ENCODE peak calls at places on chromosome 5, in five cellular contexts. One of them, this sample, is unnamed.

GRCh38 chr5:156595132-156595787 is 254.8 kb upstream of the PPP1R2B start:
- DNase-seq in HepG2: no peak
- DNase-seq in K562: no peak
- DNase-seq in GM12878: no peak
- DNase-seq in SK-N-SH: no peak
- DNase-seq in this sample: no peak

GRCh38 chr5:54018438-54018837 is 291.9 kb downstream of the ARL15 start:
- DNase-seq in HepG2: no peak
- DNase-seq in K562: no peak
- DNase-seq in GM12878: no peak
- DNase-seq in SK-N-SH: no peak
- DNase-seq in this sample: peak; percentile 66

GRCh38 chr5:98510111-98510510 is 263.4 kb upstream of the RGMB start:
- DNase-seq in HepG2: peak; percentile 0
- DNase-seq in K562: no peak
- DNase-seq in GM12878: no peak
- DNase-seq in SK-N-SH: no peak
- DNase-seq in this sample: peak; percentile 38

GRCh38 chr5:54727874-54728273 is 210.3 kb downstream of the SNX18 start:
- DNase-seq in HepG2: no peak
- DNase-seq in K562: no peak
- DNase-seq in GM12878: no peak
- DNase-seq in SK-N-SH: no peak
- DNase-seq in this sample: no peak

GRCh38 chr5:9354336-9355081 is 191.4 kb downstream of the SEMA5A start:
- DNase-seq in HepG2: no peak
- DNase-seq in K562: no peak
- DNase-seq in GM12878: no peak
- DNase-seq in SK-N-SH: no peak
- DNase-seq in this sample: no peak

GRCh38 chr5:24065786-24066185 is 558.4 kb downstream of the PRDM9 start:
- DNase-seq in HepG2: no peak
- DNase-seq in K562: no peak
- DNase-seq in GM12878: no peak
- DNase-seq in SK-N-SH: no peak
- DNase-seq in this sample: no peak

GRCh38 chr5:52859619-52860018 is 71.9 kb downstream of the ITGA1 start:
- DNase-seq in HepG2: no peak
- DNase-seq in K562: no peak
- DNase-seq in GM12878: no peak
- DNase-seq in SK-N-SH: peak; percentile 3
- DNase-seq in this sample: peak; percentile 93

GRCh38 chr5:153256-153655 is 38.0 kb upstream of the LRRC14B start:
- DNase-seq in HepG2: no peak
- DNase-seq in K562: no peak
- DNase-seq in GM12878: no peak
- DNase-seq in SK-N-SH: no peak
- DNase-seq in this sample: peak; percentile 80

GRCh38 chr5:44707721-44708120 is 101.0 kb upstream of the MRPS30 start:
- DNase-seq in HepG2: no peak
- DNase-seq in K562: no peak
- DNase-seq in GM12878: no peak
- DNase-seq in SK-N-SH: no peak
- DNase-seq in this sample: no peak

GRCh38 chr5:179953934-179954833 is 46.5 kb upstream of the TBC1D9B start:
- DNase-seq in HepG2: no peak
- DNase-seq in K562: no peak
- DNase-seq in GM12878: no peak
- DNase-seq in SK-N-SH: no peak
- DNase-seq in this sample: peak; percentile 42

GRCh38 chr5:96943829-96944228 is 7.9 kb downstream of the LNPEP start:
- DNase-seq in HepG2: no peak
- DNase-seq in K562: no peak
- DNase-seq in GM12878: no peak
- DNase-seq in SK-N-SH: no peak
- DNase-seq in this sample: no peak

GRCh38 chr5:140351609-140352334 is 5.4 kb upstream of the HBEGF start:
- DNase-seq in HepG2: peak; percentile 65
- DNase-seq in K562: peak; percentile 68
- DNase-seq in GM12878: no peak
- DNase-seq in SK-N-SH: peak; percentile 66
- DNase-seq in this sample: peak; percentile 70
- TF ChIP-seq MXI1 in HepG2: no peak
- TF ChIP-seq MXI1 in K562: no peak
- TF ChIP-seq MXI1 in GM12878: no peak
- TF ChIP-seq MXI1 in SK-N-SH: no peak
- TF ChIP-seq MXI1 in this sample: no peak

GRCh38 chr5:135600971-135601381 is 22.2 kb upstream of the CXCL14 start:
- DNase-seq in HepG2: no peak
- DNase-seq in K562: no peak
- DNase-seq in GM12878: no peak
- DNase-seq in SK-N-SH: no peak
- DNase-seq in this sample: no peak
- TF ChIP-seq MXI1 in HepG2: no peak
- TF ChIP-seq MXI1 in K562: no peak
- TF ChIP-seq MXI1 in GM12878: no peak
- TF ChIP-seq MXI1 in SK-N-SH: no peak
- TF ChIP-seq MXI1 in this sample: no peak

GRCh38 chr5:160269017-160269416 is 39.7 kb downstream of the FABP6 start:
- DNase-seq in HepG2: no peak
- DNase-seq in K562: no peak
- DNase-seq in GM12878: no peak
- DNase-seq in SK-N-SH: peak; percentile 51
- DNase-seq in this sample: peak; percentile 91

GRCh38 chr5:160263326-160263850 is 34.1 kb downstream of the FABP6 start:
- DNase-seq in HepG2: no peak
- DNase-seq in K562: no peak
- DNase-seq in GM12878: no peak
- DNase-seq in SK-N-SH: peak; percentile 47
- DNase-seq in this sample: no peak

GRCh38 chr5:160268111-160268510 is 38.8 kb downstream of the FABP6 start:
- DNase-seq in HepG2: no peak
- DNase-seq in K562: no peak
- DNase-seq in GM12878: no peak
- DNase-seq in SK-N-SH: no peak
- DNase-seq in this sample: no peak

GRCh38 chr5:160266044-160266718 is 36.9 kb downstream of the FABP6 start:
- DNase-seq in HepG2: no peak
- DNase-seq in K562: no peak
- DNase-seq in GM12878: no peak
- DNase-seq in SK-N-SH: no peak
- DNase-seq in this sample: no peak

DNA sequence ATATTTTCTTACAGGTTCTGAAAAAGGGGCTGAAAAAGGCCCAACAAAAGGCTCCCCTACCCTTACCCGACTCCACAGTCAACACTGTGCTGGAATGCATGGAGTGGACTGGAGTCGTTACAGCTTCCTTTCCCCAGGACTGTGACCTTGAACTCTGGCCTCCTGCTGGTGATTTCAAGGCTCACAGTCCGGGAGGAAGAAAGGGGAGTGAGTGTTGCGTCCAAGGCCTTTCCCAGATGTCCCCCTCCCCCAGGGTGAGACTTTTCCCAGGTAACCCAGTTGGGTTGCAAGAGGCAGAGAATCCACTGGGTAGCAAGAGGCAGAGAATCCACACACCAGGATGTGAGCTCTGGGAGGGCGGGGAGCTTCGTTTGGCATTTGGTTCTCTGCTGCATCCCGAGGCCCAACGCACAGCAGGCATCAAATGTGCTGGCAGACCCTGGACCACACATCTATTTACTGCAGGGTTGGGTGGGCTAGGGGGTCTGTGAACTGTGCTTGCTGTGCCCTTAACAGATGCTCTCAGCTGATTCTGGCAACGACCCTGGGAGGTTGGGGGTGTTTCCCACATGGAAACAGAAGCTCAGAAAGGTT is 37.5 kb downstream of the FABP6 start:
- DNase-seq in HepG2: peak; percentile 50
- DNase-seq in K562: peak; percentile 45
- DNase-seq in GM12878: no peak
- DNase-seq in SK-N-SH: no peak
- DNase-seq in this sample: no peak
- TF ChIP-seq MXI1 in HepG2: no peak
- TF ChIP-seq MXI1 in K562: no peak
- TF ChIP-seq MXI1 in GM12878: no peak
- TF ChIP-seq MXI1 in SK-N-SH: no peak
- TF ChIP-seq MXI1 in this sample: no peak

GRCh38 chr5:135708481-135708880 is 126.0 kb upstream of the SLC25A48 start:
- DNase-seq in HepG2: no peak
- DNase-seq in K562: no peak
- DNase-seq in GM12878: no peak
- DNase-seq in SK-N-SH: no peak
- DNase-seq in this sample: no peak

GRCh38 chr5:135709998-135710670 is 124.3 kb upstream of the SLC25A48 start:
- DNase-seq in HepG2: peak; percentile 51
- DNase-seq in K562: no peak
- DNase-seq in GM12878: no peak
- DNase-seq in SK-N-SH: no peak
- DNase-seq in this sample: no peak

GRCh38 chr5:135706893-135707292 is 127.6 kb upstream of the SLC25A48 start:
- DNase-seq in HepG2: no peak
- DNase-seq in K562: no peak
- DNase-seq in GM12878: no peak
- DNase-seq in SK-N-SH: no peak
- DNase-seq in this sample: no peak

GRCh38 chr5:135707302-135707701 is 127.2 kb upstream of the SLC25A48 start:
- DNase-seq in HepG2: no peak
- DNase-seq in K562: no peak
- DNase-seq in GM12878: no peak
- DNase-seq in SK-N-SH: no peak
- DNase-seq in this sample: no peak

DNA sequence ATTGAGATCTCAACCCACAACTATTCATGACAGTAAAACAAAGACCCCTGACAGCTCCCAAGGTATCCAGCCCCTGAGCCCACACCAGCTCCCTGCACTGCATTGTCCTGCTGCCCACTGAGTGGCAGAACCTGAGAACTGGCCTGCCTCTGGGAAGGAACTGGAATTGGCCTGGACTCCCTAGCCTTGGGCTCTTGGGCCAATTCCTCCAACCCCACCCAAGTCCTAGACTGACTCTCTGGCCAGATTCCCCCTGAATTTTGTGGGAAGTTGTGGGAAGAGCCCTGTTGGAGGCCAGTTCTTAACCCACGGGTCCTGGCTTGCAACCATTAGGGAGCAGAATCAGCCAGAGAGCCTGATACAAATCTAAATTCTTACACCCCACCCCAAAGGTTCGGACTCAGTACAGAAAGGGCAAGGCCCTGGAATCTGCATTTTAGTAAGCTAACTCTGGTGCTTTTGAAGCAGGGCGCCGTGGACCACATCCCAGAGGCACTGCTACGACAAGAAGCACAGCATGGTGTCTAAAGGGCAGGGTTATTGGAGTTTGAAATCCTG is 125.3 kb upstream of the SLC25A48 start:
- DNase-seq in HepG2: no peak
- DNase-seq in K562: no peak
- DNase-seq in GM12878: no peak
- DNase-seq in SK-N-SH: no peak
- DNase-seq in this sample: no peak
- TF ChIP-seq MXI1 in HepG2: no peak
- TF ChIP-seq MXI1 in K562: no peak
- TF ChIP-seq MXI1 in GM12878: no peak
- TF ChIP-seq MXI1 in SK-N-SH: no peak
- TF ChIP-seq MXI1 in this sample: no peak